ENCODE peak calls at places on chromosomes 1 and 21, in six cellular contexts. Z is GM12878, H is K562, I is A549, A is HepG2, P is upper lobe of left lung. E is an unnamed sample.

GRCh38 chr1:156643266-156644092 is 1.6 kb downstream of the BCAN start:
- ATAC-seq in I (no peak), H (no peak), A (no peak), Z (peak), P (no peak), E (no peak)

GRCh38 chr21:45994086-45994661 is 12.6 kb downstream of the COL6A1 start:
- ATAC-seq in H (no peak), Z (no peak), I (no peak), P (no peak), A (no peak), E (no peak)

GRCh38 chr1:41810446-41810845 is 108.3 kb downstream of the HIVEP3 start:
- ATAC-seq in A (peak), I (peak), Z (peak), H (peak), P (no peak), E (no peak)

GRCh38 chr1:8679411-8679800 is 138.0 kb downstream of the RERE start:
- ATAC-seq in P (no peak), Z (peak), H (peak), A (no peak), I (no peak), E (no peak)

GRCh38 chr1:208202333-208202987 is 41.7 kb downstream of the PLXNA2 start:
- ATAC-seq in I (no peak), Z (no peak), H (no peak), P (no peak), A (no peak), E (no peak)

GRCh38 chr1:51792864-51793263 is 85.7 kb downstream of the NRDC start:
- ATAC-seq in I (no peak), A (no peak), Z (peak), P (no peak), H (peak), E (peak)

GRCh38 chr1:26081267-26082019 is 14.0 kb upstream of the TRIM63 start:
- ATAC-seq in I (no peak), H (peak), P (no peak), A (no peak), Z (no peak), E (no peak)

GRCh38 chr1:204263240-204263848 is 49.6 kb upstream of the GOLT1A start:
- ATAC-seq in A (no peak), H (peak), I (no peak), P (no peak), Z (no peak), E (no peak)

GRCh38 chr1:25003457-25004190 is 73.5 kb upstream of the RUNX3 start:
- ATAC-seq in P (no peak), A (peak), Z (peak), I (no peak), H (no peak), E (no peak)

GRCh38 chr1:53619811-53620619 is 118.9 kb downstream of the GLIS1 start:
- ATAC-seq in H (peak), Z (no peak), P (no peak), I (no peak), A (peak), E (no peak)

GRCh38 chr1:167273027-167273800 is 52.5 kb downstream of the POU2F1 start:
- ATAC-seq in Z (no peak), H (peak), P (no peak), I (no peak), A (no peak), E (no peak)

GRCh38 chr1:228228601-228229074 is 20.8 kb downstream of the OBSCN start:
- ATAC-seq in H (no peak), A (peak), P (no peak), Z (no peak), I (peak), E (no peak)

GRCh38 chr1:15260418-15261154 is 13.6 kb downstream of the FHAD1 start:
- ATAC-seq in A (peak), H (peak), Z (peak), P (no peak), I (no peak), E (no peak)

GRCh38 chr1:119079881-119080280 is 60.6 kb downstream of the WARS2 start:
- ATAC-seq in P (no peak), A (no peak), I (no peak), Z (no peak), H (no peak), E (no peak)

GRCh38 chr1:208225954-208226937 is 17.9 kb downstream of the PLXNA2 start:
- ATAC-seq in Z (no peak), I (no peak), H (peak), A (no peak), P (no peak), E (no peak)

GRCh38 chr1:107804134-107804533 is 160.8 kb downstream of the VAV3 start:
- ATAC-seq in P (no peak), H (no peak), A (no peak), I (no peak), Z (peak), E (no peak)

GRCh38 chr1:2214541-2215241 is 13.4 kb upstream of the SKI start:
- ATAC-seq in H (no peak), P (no peak), A (peak), I (no peak), Z (no peak), E (peak)

GRCh38 chr1:184753608-184754478 is 815 bp downstream of the EDEM3 start:
- ATAC-seq in P (no peak), Z (peak), A (peak), I (peak), H (peak), E (no peak)

GRCh38 chr1:184755226-184756065 is 788 bp upstream of the EDEM3 start:
- ATAC-seq in A (peak), I (peak), P (peak), Z (peak), H (no peak), E (peak)

GRCh38 chr1:184752656-184753055 is 2.0 kb downstream of the EDEM3 start:
- ATAC-seq in Z (no peak), H (peak), P (no peak), A (no peak), I (no peak), E (no peak)

GRCh38 chr1:184753093-184753492 is 1.6 kb downstream of the EDEM3 start:
- ATAC-seq in H (no peak), P (no peak), I (no peak), Z (no peak), A (no peak), E (no peak)

GRCh38 chr1:184754479-184755225 is at the start of gene EDEM3:
- ATAC-seq in A (peak), H (peak), Z (peak), I (peak), P (peak), E (peak)
- TF ChIP-seq EP300 in A (no peak), H (no peak), Z (no peak), I (no peak), P (no peak), E (no peak)

DNA sequence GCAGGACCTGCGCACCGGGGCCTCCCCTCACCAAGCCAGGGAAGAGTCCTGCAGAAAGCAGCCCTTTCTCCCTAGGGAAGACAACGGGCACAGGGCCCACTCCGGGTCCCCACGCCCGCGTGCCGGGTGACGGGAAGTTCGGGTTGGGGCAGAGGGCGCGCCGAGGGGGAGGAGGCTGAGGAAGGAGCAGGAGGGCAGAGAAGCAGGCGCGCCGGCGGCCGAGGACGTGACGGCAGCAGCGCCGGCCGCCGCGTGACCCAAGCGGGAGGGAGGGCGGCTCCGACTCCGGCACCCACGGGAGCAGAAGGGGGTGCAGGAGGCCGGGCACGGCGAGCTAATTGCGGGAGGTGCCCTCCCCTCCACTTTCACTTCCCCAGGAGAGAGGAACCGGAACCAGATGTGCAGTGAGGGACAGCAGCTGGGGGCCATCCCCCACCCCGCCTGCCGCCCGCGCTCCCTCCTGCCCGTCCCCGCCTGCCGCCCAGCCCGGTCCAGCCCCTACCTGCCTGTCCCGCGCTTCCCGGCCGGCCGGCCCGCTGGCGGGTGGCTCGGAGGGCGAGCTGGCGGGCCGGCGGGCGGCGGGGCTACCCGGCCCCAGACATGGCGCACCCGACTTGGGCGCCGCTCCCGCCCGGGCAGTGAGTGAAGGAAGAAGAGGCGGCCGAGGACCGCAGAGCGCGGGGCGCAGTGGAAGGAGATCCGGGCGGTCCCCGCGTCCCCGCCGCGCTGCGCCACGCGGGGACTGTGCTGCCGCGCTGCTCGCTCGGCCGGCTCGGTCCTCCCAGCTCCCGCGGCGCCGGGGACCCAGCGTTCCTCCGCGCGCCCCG is 510 bp downstream of the DENND4B start:
- ATAC-seq in Z (peak), P (peak), I (peak), A (peak), H (peak), E (peak)
- TF ChIP-seq EP300 in Z (peak), P (peak), I (no peak), A (no peak), H (no peak), E (no peak)

GRCh38 chr1:205481629-205482071 is 22.8 kb upstream of the CDK18 start:
- ATAC-seq in H (no peak), Z (peak), I (no peak), A (peak), P (no peak), E (no peak)

GRCh38 chr1:205483372-205483771 is 21.1 kb upstream of the CDK18 start:
- ATAC-seq in P (no peak), Z (no peak), I (no peak), H (no peak), A (no peak), E (no peak)

GRCh38 chr1:205486258-205486657 is 18.2 kb upstream of the CDK18 start:
- ATAC-seq in P (no peak), A (no peak), H (no peak), Z (no peak), I (no peak), E (no peak)

GRCh38 chr1:205488074-205488723 is 16.3 kb upstream of the CDK18 start:
- ATAC-seq in I (peak), Z (peak), H (peak), A (peak), P (peak), E (peak)

DNA sequence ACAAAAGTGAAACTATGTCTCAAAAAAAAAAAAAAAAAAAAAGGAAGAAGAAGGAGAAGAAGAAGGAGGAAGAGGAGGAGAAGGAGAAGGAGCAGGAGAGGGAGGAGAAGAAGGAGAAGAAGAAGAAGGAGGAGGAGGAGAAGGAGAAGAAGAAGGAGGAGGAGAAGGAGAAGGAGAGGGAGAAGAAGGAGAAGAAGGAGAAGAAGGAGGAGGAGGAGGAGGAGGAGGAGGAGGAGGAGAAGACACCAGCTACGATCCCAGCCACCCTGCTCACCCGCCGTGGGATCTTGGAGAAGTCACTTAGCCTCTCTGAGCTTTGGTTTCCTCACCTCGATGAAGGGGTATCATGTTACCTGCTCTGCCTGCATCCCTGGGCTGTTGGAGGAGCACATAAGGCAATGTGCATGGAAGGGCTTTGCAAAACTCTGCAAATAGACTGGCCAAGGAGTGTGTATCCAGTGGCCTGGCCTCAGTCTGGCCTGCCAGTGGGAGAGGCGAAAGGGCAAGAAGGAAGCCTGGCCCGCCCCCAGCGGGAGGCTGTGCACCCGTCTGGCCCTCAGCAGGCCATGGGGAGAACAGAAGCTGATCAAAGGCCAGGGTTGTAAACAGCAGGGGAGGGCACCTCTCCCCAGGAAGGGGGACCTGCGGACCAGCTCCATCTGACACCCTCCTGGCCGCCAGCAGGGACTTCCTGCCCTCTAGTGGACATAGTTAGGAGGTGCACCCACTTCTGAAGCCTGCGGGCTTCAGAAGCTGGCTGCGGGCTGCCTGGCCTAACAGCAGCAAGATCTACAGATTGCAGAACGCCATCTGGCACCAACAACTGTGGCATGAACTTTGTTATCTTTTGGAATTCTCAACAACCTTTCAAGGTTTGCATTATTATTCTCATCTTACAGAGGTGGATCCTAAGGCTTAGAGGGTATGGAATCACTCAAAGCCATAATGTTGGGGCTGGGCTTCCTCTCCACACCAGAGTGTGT is 19.2 kb upstream of the CDK18 start:
- ATAC-seq in Z (peak), A (peak), P (peak), I (peak), H (peak), E (peak)
- TF ChIP-seq EP300 in Z (no peak), A (peak), P (no peak), I (no peak), H (no peak), E (no peak)

GRCh38 chr1:240484804-240485441 is 127.0 kb downstream of the GREM2 start:
- ATAC-seq in H (peak), Z (no peak), P (no peak), I (no peak), A (no peak), E (no peak)
- TF ChIP-seq EP300 in H (no peak), Z (no peak), P (no peak), I (no peak), A (no peak), E (no peak)